ENCODE peak calls at places on chromosomes 7 and 10, in eight cellular contexts. One of them, this sample, is unnamed. For H3K9me3, the result is how much of the 10 kb centered on the place peaks cover.

GRCh38 chr7:142513221-142513955 is 235.9 kb upstream of the PRSS1 start:
- DNase-seq in HepG2: no peak
- DNase-seq in tibial nerve: no peak
- DNase-seq in A549: no peak
- DNase-seq in transverse colon: no peak
- DNase-seq in suprapubic skin: no peak
- DNase-seq in GM12878: no peak
- DNase-seq in sigmoid colon: no peak
- DNase-seq in this sample: no peak

GRCh38 chr7:24920702-24921679 is 59.0 kb downstream of the OSBPL3 start:
- DNase-seq in sigmoid colon: no peak
- DNase-seq in suprapubic skin: no peak
- DNase-seq in GM12878: no peak
- DNase-seq in transverse colon: no peak
- DNase-seq in A549: no peak
- DNase-seq in tibial nerve: no peak
- DNase-seq in HepG2: no peak
- DNase-seq in this sample: no peak

GRCh38 chr7:9204571-9204970 is 771.2 kb downstream of the NXPH1 start:
- DNase-seq in A549: no peak
- DNase-seq in tibial nerve: no peak
- DNase-seq in transverse colon: no peak
- DNase-seq in suprapubic skin: no peak
- DNase-seq in HepG2: no peak
- DNase-seq in sigmoid colon: no peak
- DNase-seq in GM12878: no peak
- DNase-seq in this sample: no peak

GRCh38 chr7:131383417-131383816 is 55.7 kb downstream of the MKLN1 start:
- DNase-seq in HepG2: no peak
- DNase-seq in tibial nerve: no peak
- DNase-seq in transverse colon: no peak
- DNase-seq in A549: no peak
- DNase-seq in GM12878: no peak
- DNase-seq in sigmoid colon: no peak
- DNase-seq in suprapubic skin: no peak
- DNase-seq in this sample: no peak

GRCh38 chr10:25017661-25018060 is 1.2 kb downstream of the THNSL1 start:
- DNase-seq in A549: no peak
- DNase-seq in GM12878: no peak
- DNase-seq in HepG2: no peak
- DNase-seq in suprapubic skin: no peak
- DNase-seq in transverse colon: no peak
- DNase-seq in tibial nerve: no peak
- DNase-seq in sigmoid colon: no peak
- DNase-seq in this sample: no peak

GRCh38 chr7:44057181-44057848 is 8.1 kb downstream of the PGAM2 start:
- DNase-seq in tibial nerve: no peak
- DNase-seq in transverse colon: no peak
- DNase-seq in HepG2: no peak
- DNase-seq in sigmoid colon: peak
- DNase-seq in suprapubic skin: peak
- DNase-seq in A549: no peak
- DNase-seq in GM12878: no peak
- DNase-seq in this sample: no peak

GRCh38 chr10:103765981-103766380 is 89.4 kb downstream of the SH3PXD2A start:
- DNase-seq in A549: no peak
- DNase-seq in suprapubic skin: no peak
- DNase-seq in tibial nerve: no peak
- DNase-seq in GM12878: no peak
- DNase-seq in transverse colon: no peak
- DNase-seq in HepG2: no peak
- DNase-seq in sigmoid colon: no peak
- DNase-seq in this sample: peak

GRCh38 chr10:7718685-7719084 is 15.6 kb downstream of the ITIH2 start:
- DNase-seq in suprapubic skin: no peak
- DNase-seq in GM12878: no peak
- DNase-seq in transverse colon: no peak
- DNase-seq in HepG2: no peak
- DNase-seq in A549: no peak
- DNase-seq in sigmoid colon: no peak
- DNase-seq in tibial nerve: no peak
- DNase-seq in this sample: no peak

GRCh38 chr7:132709971-132710567 is 133.8 kb upstream of the PLXNA4 start:
- DNase-seq in sigmoid colon: no peak
- DNase-seq in HepG2: peak
- DNase-seq in GM12878: no peak
- DNase-seq in A549: no peak
- DNase-seq in tibial nerve: no peak
- DNase-seq in suprapubic skin: no peak
- DNase-seq in transverse colon: no peak
- DNase-seq in this sample: no peak

GRCh38 chr10:5628366-5628765 is 38.0 kb downstream of the ASB13 start:
- DNase-seq in A549: no peak
- DNase-seq in suprapubic skin: no peak
- DNase-seq in HepG2: no peak
- DNase-seq in tibial nerve: no peak
- DNase-seq in sigmoid colon: peak
- DNase-seq in GM12878: no peak
- DNase-seq in transverse colon: no peak
- DNase-seq in this sample: no peak

GRCh38 chr7:69429817-69430501 is 168.3 kb upstream of the AUTS2 start:
- DNase-seq in A549: no peak
- DNase-seq in transverse colon: peak
- DNase-seq in suprapubic skin: no peak
- DNase-seq in sigmoid colon: peak
- DNase-seq in tibial nerve: peak
- DNase-seq in HepG2: no peak
- DNase-seq in GM12878: no peak
- DNase-seq in this sample: no peak

GRCh38 chr7:5064391-5065106 is 18.9 kb downstream of the RBAK start:
- DNase-seq in A549: no peak
- DNase-seq in sigmoid colon: no peak
- DNase-seq in HepG2: no peak
- DNase-seq in tibial nerve: no peak
- DNase-seq in suprapubic skin: no peak
- DNase-seq in GM12878: no peak
- DNase-seq in transverse colon: no peak
- DNase-seq in this sample: no peak

GRCh38 chr10:23338886-23339285 is 5.7 kb downstream of the C10orf67 start:
- DNase-seq in tibial nerve: no peak
- DNase-seq in A549: no peak
- DNase-seq in HepG2: no peak
- DNase-seq in suprapubic skin: no peak
- DNase-seq in GM12878: no peak
- DNase-seq in sigmoid colon: no peak
- DNase-seq in transverse colon: no peak
- DNase-seq in this sample: no peak

GRCh38 chr10:74859546-74859945 is 33.1 kb downstream of the KAT6B start:
- DNase-seq in A549: no peak
- DNase-seq in tibial nerve: no peak
- DNase-seq in GM12878: no peak
- DNase-seq in HepG2: no peak
- DNase-seq in suprapubic skin: no peak
- DNase-seq in sigmoid colon: no peak
- DNase-seq in transverse colon: no peak
- DNase-seq in this sample: no peak

GRCh38 chr10:30831876-30832726 is 199.6 kb downstream of the ZNF438 start:
- DNase-seq in A549: no peak
- DNase-seq in tibial nerve: no peak
- DNase-seq in HepG2: no peak
- DNase-seq in GM12878: no peak
- DNase-seq in sigmoid colon: no peak
- DNase-seq in transverse colon: no peak
- DNase-seq in suprapubic skin: no peak
- DNase-seq in this sample: no peak

GRCh38 chr10:101897633-101898032 is 54.0 kb upstream of the KCNIP2 start:
- DNase-seq in GM12878: no peak
- DNase-seq in suprapubic skin: no peak
- DNase-seq in sigmoid colon: no peak
- DNase-seq in tibial nerve: no peak
- DNase-seq in A549: no peak
- DNase-seq in HepG2: no peak
- DNase-seq in transverse colon: no peak
- DNase-seq in this sample: peak

DNA sequence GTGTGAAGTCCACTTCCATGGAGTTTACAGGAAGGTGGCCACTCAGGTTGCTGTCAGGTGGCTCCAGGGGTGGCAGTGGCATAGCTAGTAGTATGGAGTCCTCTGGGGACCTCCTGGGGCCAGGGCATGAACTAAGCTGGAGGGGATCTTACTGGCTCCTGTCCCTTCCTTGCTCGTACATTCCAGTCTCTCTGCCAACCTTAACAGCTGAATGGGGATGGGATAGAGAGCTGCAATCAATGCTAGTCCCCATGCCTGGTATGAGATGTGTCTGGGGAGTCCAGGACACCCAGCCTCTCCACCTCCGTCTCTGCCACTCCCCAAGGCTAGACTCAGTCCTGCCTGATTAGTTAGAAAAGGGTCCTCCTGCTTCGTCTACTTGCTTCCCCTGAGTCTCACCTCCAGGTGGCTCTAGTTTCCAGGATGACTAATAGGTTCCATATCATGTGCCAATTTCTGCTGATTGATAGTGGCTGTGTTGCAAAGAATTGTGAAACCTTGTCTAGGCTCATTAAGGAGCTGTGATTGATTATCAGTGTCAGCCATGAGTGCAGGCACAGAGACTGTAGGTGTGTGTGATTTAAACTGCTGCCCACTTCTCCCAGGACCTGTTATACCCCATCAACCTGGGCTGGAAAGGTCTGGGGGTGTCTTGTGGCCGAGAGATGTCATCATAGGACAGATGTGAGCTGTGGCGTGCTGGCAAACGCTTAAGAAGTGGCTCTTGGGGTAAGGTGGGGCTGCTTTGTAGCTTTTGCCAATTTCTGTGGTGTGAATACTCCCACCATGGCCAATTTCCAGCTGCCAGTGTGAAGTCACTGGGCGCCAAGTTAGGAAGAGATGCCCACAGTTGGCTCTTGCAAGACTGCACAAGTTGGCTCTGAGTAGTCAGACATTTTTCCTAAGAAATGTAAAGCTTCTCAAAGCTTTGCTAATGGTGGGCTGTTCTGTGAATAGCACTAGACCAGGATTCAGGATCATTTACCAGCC is 59.8 kb downstream of the COL13A1 start:
- DNase-seq in tibial nerve: no peak
- DNase-seq in GM12878: no peak
- DNase-seq in HepG2: peak
- DNase-seq in sigmoid colon: no peak
- DNase-seq in A549: peak
- DNase-seq in suprapubic skin: no peak
- DNase-seq in transverse colon: no peak
- DNase-seq in this sample: no peak
- TF ChIP-seq EP300 in tibial nerve: no peak
- TF ChIP-seq EP300 in GM12878: no peak
- TF ChIP-seq EP300 in HepG2: no peak
- TF ChIP-seq EP300 in sigmoid colon: no peak
- TF ChIP-seq EP300 in A549: no peak
- TF ChIP-seq EP300 in suprapubic skin: no peak
- TF ChIP-seq EP300 in transverse colon: no peak
- TF ChIP-seq EP300 in this sample: no peak

DNA sequence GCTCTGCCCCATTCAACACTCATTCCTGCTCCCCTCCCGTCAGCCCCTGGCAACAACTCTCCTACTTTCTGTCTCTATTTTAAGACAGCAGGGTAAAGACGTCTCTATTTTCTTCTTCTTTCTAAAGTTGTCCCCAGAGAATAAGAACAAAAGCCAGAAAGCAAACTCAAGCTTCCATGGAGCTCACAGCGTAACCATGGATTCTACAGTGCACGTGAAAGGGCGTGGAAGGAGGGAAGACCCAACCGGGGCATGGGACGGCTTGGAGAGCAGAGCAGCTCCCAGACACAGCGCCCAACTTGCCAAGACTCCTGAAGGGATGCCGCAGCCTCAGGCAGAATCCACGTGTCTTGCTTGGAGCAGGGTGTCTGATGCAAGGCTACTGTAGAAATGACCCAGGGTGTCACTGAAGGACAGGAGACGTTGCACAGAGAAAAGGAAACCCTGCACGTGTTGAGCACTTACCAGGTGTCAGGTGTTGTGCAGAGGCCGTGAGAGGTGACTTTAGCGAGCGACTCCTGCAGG is 42.8 kb upstream of the PITRM1 start:
- DNase-seq in transverse colon: no peak
- DNase-seq in HepG2: no peak
- DNase-seq in sigmoid colon: no peak
- DNase-seq in suprapubic skin: no peak
- DNase-seq in GM12878: no peak
- DNase-seq in A549: no peak
- DNase-seq in tibial nerve: no peak
- DNase-seq in this sample: no peak
- H3K9me3 ChIP-seq in transverse colon: under half
- H3K9me3 ChIP-seq in HepG2: under half
- H3K9me3 ChIP-seq in sigmoid colon: under half
- H3K9me3 ChIP-seq in suprapubic skin: under half
- H3K9me3 ChIP-seq in GM12878: under half
- H3K9me3 ChIP-seq in A549: under half
- H3K9me3 ChIP-seq in tibial nerve: under half
- H3K9me3 ChIP-seq in this sample: under half

GRCh38 chr10:45380903-45381610 is 7.0 kb downstream of the ALOX5 start:
- DNase-seq in sigmoid colon: no peak
- DNase-seq in GM12878: no peak
- DNase-seq in A549: no peak
- DNase-seq in HepG2: no peak
- DNase-seq in transverse colon: no peak
- DNase-seq in tibial nerve: no peak
- DNase-seq in suprapubic skin: no peak
- DNase-seq in this sample: peak
- TF ChIP-seq EP300 in sigmoid colon: no peak
- TF ChIP-seq EP300 in GM12878: no peak
- TF ChIP-seq EP300 in A549: no peak
- TF ChIP-seq EP300 in HepG2: no peak
- TF ChIP-seq EP300 in transverse colon: no peak
- TF ChIP-seq EP300 in tibial nerve: no peak
- TF ChIP-seq EP300 in suprapubic skin: no peak
- TF ChIP-seq EP300 in this sample: no peak

DNA sequence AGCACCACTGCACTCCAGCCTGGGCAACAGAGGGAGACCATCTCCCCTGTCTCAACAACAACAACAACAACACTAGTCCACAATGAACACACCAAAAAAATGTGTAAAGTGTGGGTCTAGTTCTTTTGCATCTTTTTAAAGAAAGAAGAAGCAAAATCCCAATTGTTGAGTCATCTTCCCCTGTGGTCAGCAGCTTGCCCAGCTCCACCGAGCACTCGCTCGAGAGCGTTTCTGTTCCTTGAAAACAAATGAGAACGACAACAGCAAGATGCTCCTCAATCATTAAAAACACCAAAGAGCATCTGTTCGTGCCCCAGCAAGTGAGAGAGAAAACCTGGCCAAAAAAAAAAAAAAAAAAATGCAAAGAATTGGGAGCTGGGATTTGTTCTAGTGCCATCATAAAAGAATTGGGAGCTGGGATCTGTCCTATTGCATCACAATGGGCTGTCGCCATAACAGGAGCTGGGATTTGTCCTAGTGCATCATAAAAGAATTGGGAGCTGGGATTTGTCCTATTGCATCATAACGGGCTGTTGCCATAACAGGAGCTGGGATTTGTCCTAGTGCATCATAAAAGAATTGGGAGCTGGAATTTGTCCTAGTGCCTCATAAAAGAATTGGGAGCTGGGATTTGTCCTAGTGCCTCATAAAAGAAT is 118.1 kb downstream of the PTPRN2 start:
- DNase-seq in tibial nerve: no peak
- DNase-seq in suprapubic skin: no peak
- DNase-seq in GM12878: no peak
- DNase-seq in HepG2: no peak
- DNase-seq in sigmoid colon: no peak
- DNase-seq in A549: no peak
- DNase-seq in transverse colon: no peak
- DNase-seq in this sample: no peak
- H3K9me3 ChIP-seq in tibial nerve: under half
- H3K9me3 ChIP-seq in suprapubic skin: under half
- H3K9me3 ChIP-seq in GM12878: under half
- H3K9me3 ChIP-seq in HepG2: under half
- H3K9me3 ChIP-seq in sigmoid colon: under half
- H3K9me3 ChIP-seq in A549: under half
- H3K9me3 ChIP-seq in transverse colon: under half
- H3K9me3 ChIP-seq in this sample: under half

This sample was measured in upper lobe of left lung.